ENCODE peak calls at places on chromosome 12, in ten cellular contexts. J, N, W, Q, D, G, I, Y, H and P are unnamed samples.

GRCh38 chr12:12266873-12267634 is at the start of gene LRP6:
- DNase-seq in J (peak), N (peak), W (peak), Q (peak), D (peak), G (peak), I (peak), Y (peak), H (peak), P (peak)

GRCh38 chr12:101935769-101936741 is 58.7 kb downstream of the DRAM1 start:
- DNase-seq in J (no peak), N (peak), W (peak), Q (no peak), D (no peak), G (peak), I (peak), Y (no peak), H (no peak), P (peak)

GRCh38 chr12:29762637-29763300 is 21.0 kb downstream of the TMTC1 start:
- DNase-seq in J (no peak), N (no peak), W (no peak), Q (no peak), D (no peak), G (peak), I (no peak), Y (no peak), H (no peak), P (no peak)

GRCh38 chr12:4518106-4518728 is 20.5 kb upstream of the RAD51AP1 start:
- DNase-seq in J (no peak), N (no peak), W (no peak), Q (no peak), D (no peak), G (no peak), I (peak), Y (no peak), H (no peak), P (no peak)

GRCh38 chr12:6465467-6466183 is 4.9 kb downstream of the VAMP1 start:
- DNase-seq in J (no peak), N (peak), W (peak), Q (peak), D (peak), G (peak), I (peak), Y (no peak), H (peak), P (peak)

GRCh38 chr12:105427883-105428282 is 97.4 kb downstream of the C12orf75 start:
- DNase-seq in J (no peak), N (no peak), W (no peak), Q (no peak), D (peak), G (no peak), I (peak), Y (no peak), H (no peak), P (peak)

GRCh38 chr12:92706594-92706993 is 3.8 kb downstream of the PLEKHG7 start:
- DNase-seq in J (no peak), N (no peak), W (no peak), Q (no peak), D (no peak), G (no peak), I (no peak), Y (no peak), H (no peak), P (no peak)

GRCh38 chr12:9064815-9065606 is 50.7 kb downstream of the A2M start:
- DNase-seq in J (no peak), N (peak), W (no peak), Q (peak), D (peak), G (peak), I (peak), Y (no peak), H (peak), P (no peak)

GRCh38 chr12:124750787-124751471 is 112.7 kb downstream of the SCARB1 start:
- DNase-seq in J (no peak), N (no peak), W (no peak), Q (peak), D (peak), G (no peak), I (no peak), Y (no peak), H (peak), P (no peak)

GRCh38 chr12:70045514-70045913 is 197.7 kb upstream of the CNOT2 start:
- DNase-seq in J (no peak), N (no peak), W (no peak), Q (peak), D (no peak), G (no peak), I (no peak), Y (no peak), H (no peak), P (no peak)

GRCh38 chr12:18887368-18887767 is 149.4 kb downstream of the CAPZA3 start:
- DNase-seq in J (no peak), N (no peak), W (no peak), Q (no peak), D (no peak), G (no peak), I (no peak), Y (no peak), H (no peak), P (no peak)

GRCh38 chr12:92065018-92065499 is 80.6 kb downstream of the BTG1 start:
- DNase-seq in J (peak), N (peak), W (no peak), Q (peak), D (no peak), G (no peak), I (peak), Y (peak), H (no peak), P (peak)

GRCh38 chr12:54404061-54405004 is 14.7 kb downstream of the ITGA5 start:
- DNase-seq in J (peak), N (peak), W (peak), Q (peak), D (peak), G (no peak), I (no peak), Y (peak), H (peak), P (peak)

GRCh38 chr12:123398177-123398916 is 14.4 kb downstream of the KMT5A start:
- DNase-seq in J (no peak), N (no peak), W (no peak), Q (no peak), D (peak), G (no peak), I (peak), Y (no peak), H (no peak), P (no peak)

GRCh38 chr12:77324763-77325468 is 259.5 kb upstream of the E2F7 start:
- DNase-seq in J (no peak), N (peak), W (peak), Q (peak), D (peak), G (peak), I (peak), Y (no peak), H (peak), P (peak)

GRCh38 chr12:44503329-44503728 is 372.8 kb downstream of the NELL2 start:
- DNase-seq in J (no peak), N (no peak), W (no peak), Q (no peak), D (no peak), G (no peak), I (no peak), Y (no peak), H (no peak), P (no peak)

GRCh38 chr12:59632408-59632807 is 36.6 kb downstream of the SLC16A7 start:
- DNase-seq in J (no peak), N (no peak), W (no peak), Q (no peak), D (no peak), G (no peak), I (no peak), Y (no peak), H (no peak), P (no peak)